ENCODE peak calls at places on chromosomes 7 and 10, in five cellular contexts. W, F, H, B and K are unnamed samples.

GRCh38 chr10:97475936-97476594 is 22.2 kb downstream of the MMS19 start:
- DNase-seq in W (no peak), F (no peak), H (peak; percentile 85), B (no peak), K (no peak)

GRCh38 chr10:44786451-44786850 is 124.7 kb upstream of the TMEM72 start:
- DNase-seq in W (no peak), F (no peak), H (peak; percentile 93), B (no peak), K (no peak)

GRCh38 chr7:22357311-22358175 is 589 bp upstream of the RAPGEF5 start:
- DNase-seq in W (no peak), F (no peak), H (peak; percentile 2), B (peak; percentile 84), K (peak; percentile 25)

GRCh38 chr7:142939226-142939910 is at the start of gene LLCFC1:
- DNase-seq in W (peak; percentile 72), F (no peak), H (no peak), B (peak; percentile 13), K (peak; percentile 9)

GRCh38 chr7:47420117-47420780 is 161.7 kb downstream of the TNS3 start:
- DNase-seq in W (no peak), F (no peak), H (no peak), B (no peak), K (no peak)

GRCh38 chr10:121880842-121881423 is 46.9 kb downstream of the ATE1 start:
- DNase-seq in W (no peak), F (no peak), H (no peak), B (peak; percentile 16), K (no peak)

GRCh38 chr10:95408148-95408930 is 117.5 kb upstream of the PDLIM1 start:
- DNase-seq in W (no peak), F (no peak), H (no peak), B (no peak), K (no peak)

GRCh38 chr7:114414151-114415053 is at the start of gene FOXP2:
- DNase-seq in W (no peak), F (no peak), H (peak; percentile 48), B (peak; percentile 3), K (no peak)

GRCh38 chr10:78199019-78199418 is 165.4 kb downstream of the RPS24 start:
- DNase-seq in W (no peak), F (no peak), H (no peak), B (no peak), K (no peak)

GRCh38 chr10:89032141-89032814 is 41.7 kb downstream of the FAS start:
- DNase-seq in W (no peak), F (peak; percentile 28), H (peak; percentile 91), B (no peak), K (peak; percentile 47)

GRCh38 chr10:68096913-68097509 is 12.3 kb upstream of the MYPN start:
- DNase-seq in W (no peak), F (no peak), H (peak; percentile 95), B (no peak), K (peak; percentile 69)

GRCh38 chr10:22681783-22682183 is 32.6 kb downstream of the PIP4K2A start:
- DNase-seq in W (no peak), F (no peak), H (peak; percentile 74), B (peak; percentile 85), K (peak; percentile 65)
- TF ChIP-seq BHLHE40 in W (no peak), F (no peak), H (no peak), B (no peak), K (no peak)

GRCh38 chr7:66903360-66904062 is 17.5 kb upstream of the TMEM248 start:
- DNase-seq in W (no peak), F (no peak), H (no peak), B (no peak), K (no peak)

GRCh38 chr7:66902844-66903180 is 18.2 kb upstream of the TMEM248 start:
- DNase-seq in W (no peak), F (no peak), H (no peak), B (no peak), K (no peak)

GRCh38 chr7:66899552-66900280 is 21.3 kb upstream of the TMEM248 start:
- DNase-seq in W (no peak), F (no peak), H (no peak), B (no peak), K (no peak)

GRCh38 chr7:66904063-66904593 is 16.9 kb upstream of the TMEM248 start:
- DNase-seq in W (no peak), F (no peak), H (no peak), B (no peak), K (no peak)

DNA sequence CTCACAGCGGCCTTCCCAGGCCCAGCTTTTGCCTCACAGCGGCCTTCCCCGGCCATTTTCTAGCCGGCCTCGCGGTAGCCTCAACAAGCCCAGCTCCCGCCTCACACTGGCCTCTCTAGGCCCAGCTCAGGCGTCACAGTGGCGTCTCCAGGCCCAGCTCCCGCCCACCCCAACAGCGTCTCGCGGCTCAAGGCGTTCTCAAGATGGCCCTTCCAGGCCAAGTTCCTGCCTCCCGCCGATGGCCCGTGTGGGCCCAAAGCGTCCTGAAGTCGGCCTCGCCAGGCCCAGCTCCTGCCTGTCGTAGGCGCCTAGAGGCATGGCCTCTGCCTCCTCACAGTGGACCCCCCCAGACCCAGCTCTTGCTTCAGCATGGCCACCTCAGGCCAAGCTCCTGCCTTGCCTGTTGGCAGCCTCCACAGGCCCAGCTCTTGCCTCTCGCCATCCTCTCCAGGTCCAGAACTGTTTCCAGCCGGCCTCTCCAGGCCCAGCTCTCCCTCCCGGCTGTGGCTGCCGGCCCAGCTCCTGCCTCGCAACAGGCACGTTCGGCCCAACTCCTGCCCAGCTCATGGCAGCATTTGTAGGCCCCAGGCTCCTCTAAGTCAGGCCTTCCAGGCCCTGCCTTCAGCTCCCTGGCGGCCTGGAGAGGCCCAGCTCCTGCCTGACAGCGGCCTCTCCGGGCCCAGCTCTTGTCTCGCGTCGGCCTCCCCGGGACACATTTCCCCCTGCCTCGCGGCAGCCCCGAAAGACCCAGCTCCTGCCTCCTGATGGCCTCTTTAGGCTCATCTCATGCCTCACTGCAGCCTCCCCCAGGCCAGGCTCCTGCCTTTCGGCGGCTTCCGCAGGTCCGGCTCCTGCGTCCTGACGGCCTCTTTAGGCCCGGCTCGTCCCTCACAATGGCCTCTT is 18.8 kb upstream of the TMEM248 start:
- DNase-seq in W (no peak), F (no peak), H (no peak), B (no peak), K (no peak)
- H3K27ac ChIP-seq in W (no peak overlapping the region), F (no peak overlapping the region), H (no peak overlapping the region), B (no peak overlapping the region), K (no peak overlapping the region)

GRCh38 chr10:23067337-23067736 is 28.0 kb upstream of the MSRB2 start:
- DNase-seq in W (no peak), F (no peak), H (no peak), B (no peak), K (no peak)

GRCh38 chr10:23065549-23065948 is 29.8 kb upstream of the MSRB2 start:
- DNase-seq in W (no peak), F (no peak), H (peak; percentile 59), B (peak; percentile 13), K (peak; percentile 21)

GRCh38 chr10:23060918-23061317 is 34.5 kb upstream of the MSRB2 start:
- DNase-seq in W (no peak), F (no peak), H (no peak), B (no peak), K (no peak)

GRCh38 chr10:23064288-23065114 is 30.9 kb upstream of the MSRB2 start:
- DNase-seq in W (no peak), F (no peak), H (no peak), B (no peak), K (no peak)

GRCh38 chr10:23063387-23064287 is 31.7 kb upstream of the MSRB2 start:
- DNase-seq in W (peak; percentile 37), F (no peak), H (peak; percentile 8), B (no peak), K (no peak)
- TF ChIP-seq BHLHE40 in W (no peak), F (no peak), H (no peak), B (no peak), K (no peak)

GRCh38 chr7:52639126-52639525 is 396.3 kb upstream of the POM121L12 start:
- DNase-seq in W (no peak), F (no peak), H (no peak), B (no peak), K (no peak)

GRCh38 chr7:52639981-52640380 is 395.5 kb upstream of the POM121L12 start:
- DNase-seq in W (no peak), F (no peak), H (no peak), B (no peak), K (no peak)

GRCh38 chr7:52634996-52635395 is 400.4 kb upstream of the POM121L12 start:
- DNase-seq in W (no peak), F (no peak), H (no peak), B (no peak), K (no peak)
- H3K27ac ChIP-seq in W (no peak overlapping the region), F (no peak overlapping the region), H (no peak overlapping the region), B (no peak overlapping the region), K (no peak overlapping the region)

GRCh38 chr7:101374990-101375389 is 12.3 kb downstream of the COL26A1 start:
- DNase-seq in W (no peak), F (no peak), H (no peak), B (no peak), K (no peak)

GRCh38 chr7:101370836-101371235 is 8.2 kb downstream of the COL26A1 start:
- DNase-seq in W (no peak), F (no peak), H (no peak), B (no peak), K (no peak)

GRCh38 chr7:101378808-101379207 is 16.1 kb downstream of the COL26A1 start:
- DNase-seq in W (no peak), F (no peak), H (no peak), B (no peak), K (no peak)

GRCh38 chr7:101377189-101377736 is 14.6 kb downstream of the COL26A1 start:
- DNase-seq in W (no peak), F (no peak), H (no peak), B (no peak), K (no peak)

DNA sequence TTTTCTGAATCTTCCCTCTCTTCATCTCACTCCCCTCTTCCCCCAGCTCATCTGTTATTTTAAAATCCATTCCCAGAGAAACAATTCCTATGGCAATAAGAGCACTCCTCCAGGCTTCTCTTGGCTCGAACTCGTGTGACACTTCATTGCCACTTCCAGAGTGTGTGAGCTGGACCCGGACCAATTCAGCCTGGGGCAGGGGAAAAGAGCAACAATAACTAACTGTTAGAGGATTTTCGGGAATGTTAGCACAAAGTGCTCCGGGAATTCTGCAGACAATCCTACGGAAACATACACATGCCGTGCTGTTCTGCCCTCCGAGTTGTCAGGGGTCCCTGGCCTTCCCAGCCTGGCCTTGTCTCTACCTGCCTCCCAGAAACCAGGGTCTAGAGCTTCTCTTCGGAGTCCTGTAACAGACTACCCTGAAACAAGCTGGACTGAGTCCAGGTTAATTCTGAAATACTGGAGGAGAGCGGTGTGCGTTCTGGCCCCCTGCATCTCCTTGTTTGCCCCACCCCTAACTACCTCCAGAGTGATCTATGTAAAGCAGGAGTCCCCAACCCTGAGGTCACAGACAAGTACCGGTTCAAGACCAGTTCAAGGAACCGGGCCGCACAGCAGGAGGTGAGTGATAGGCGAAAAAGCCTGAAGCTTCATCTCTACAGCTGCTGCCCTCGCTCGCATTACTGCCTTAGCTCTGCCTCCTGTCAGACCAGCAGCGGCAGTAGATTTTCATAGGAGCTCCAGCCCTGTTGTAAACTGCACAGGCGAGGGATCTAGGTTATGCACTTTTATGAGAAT is 11.3 kb downstream of the COL26A1 start:
- DNase-seq in W (no peak), F (no peak), H (no peak), B (no peak), K (no peak)
- TF ChIP-seq BHLHE40 in W (no peak), F (no peak), H (no peak), B (no peak), K (no peak)

GRCh38 chr10:35495521-35496238 is 109.5 kb upstream of the GJD4 start:
- DNase-seq in W (no peak), F (no peak), H (peak; percentile 7), B (peak; percentile 63), K (no peak)
- H3K27ac ChIP-seq in W (no peak overlapping the region), F (no peak overlapping the region), H (peak overlapping the region; percentile 32), B (peak overlapping the region; percentile 46), K (no peak overlapping the region)